ENCODE peak calls at places on chromosome 6, in four cellular contexts. S, I, W and K are unnamed samples.

GRCh38 chr6:160239929-160240690 is 18.5 kb downstream of the SLC22A2 start:
- DNase-seq in S (no peak), W (no peak), I (no peak), K (no peak)

GRCh38 chr6:47242483-47243386 is 67.0 kb downstream of the TNFRSF21 start:
- DNase-seq in W (no peak), S (peak; percentile 98), I (peak; percentile 82), K (peak; percentile 72)

GRCh38 chr6:117231466-117231865 is 33.9 kb upstream of the VGLL2 start:
- DNase-seq in S (no peak), W (no peak), I (no peak), K (no peak)

GRCh38 chr6:139556532-139556931 is 182.1 kb upstream of the CITED2 start:
- DNase-seq in W (no peak), I (no peak), S (no peak), K (no peak)

GRCh38 chr6:16129623-16130243 is 847 bp downstream of the MYLIP start:
- DNase-seq in I (no peak), S (peak; percentile 41), W (no peak), K (no peak)

GRCh38 chr6:120378582-120379220 is 955.6 kb downstream of the TBC1D32 start:
- DNase-seq in W (peak; percentile 72), S (peak; percentile 16), I (peak; percentile 42), K (no peak)

GRCh38 chr6:165986647-165987482 is 180.8 kb downstream of the TBXT start:
- DNase-seq in S (no peak), I (peak; percentile 65), W (no peak), K (no peak)

GRCh38 chr6:83853178-83853967 is at the start of gene RIPPLY2:
- DNase-seq in I (peak; percentile 33), S (no peak), W (no peak), K (no peak)

GRCh38 chr6:11938285-11938890 is 73.7 kb upstream of the HIVEP1 start:
- DNase-seq in W (no peak), S (peak; percentile 99), I (no peak), K (no peak)

GRCh38 chr6:105097288-105097687 is 82.5 kb downstream of the POPDC3 start:
- DNase-seq in I (no peak), W (no peak), S (no peak), K (no peak)

GRCh38 chr6:167993169-167993568 is 4.3 kb upstream of the KIF25 start:
- DNase-seq in S (no peak), W (no peak), I (no peak), K (no peak)

GRCh38 chr6:127879685-127880084 is 21.2 kb downstream of the THEMIS start:
- DNase-seq in I (no peak), S (no peak), W (no peak), K (no peak)

GRCh38 chr6:125251516-125252229 is 50.1 kb downstream of the HDDC2 start:
- DNase-seq in W (no peak), I (no peak), S (no peak), K (no peak)

GRCh38 chr6:44180406-44180805 is 21.8 kb downstream of the CAPN11 start:
- DNase-seq in W (no peak), S (no peak), I (no peak), K (no peak)

GRCh38 chr6:16572943-16573342 is 188.3 kb downstream of the ATXN1 start:
- DNase-seq in W (no peak), I (no peak), S (no peak), K (no peak)

GRCh38 chr6:158010591-158011477 is 29.2 kb downstream of the SYNJ2 start:
- DNase-seq in I (no peak), S (no peak), W (peak; percentile 45), K (no peak)

GRCh38 chr6:13741358-13741757 is 29.7 kb upstream of the RANBP9 start:
- DNase-seq in W (no peak), S (no peak), I (no peak), K (no peak)

GRCh38 chr6:1110935-1111334 is 201.0 kb upstream of the FOXQ1 start:
- DNase-seq in S (no peak), I (peak; percentile 29), W (no peak), K (no peak)
- TF ChIP-seq CHD2 in S (no peak), I (no peak), W (no peak), K (no peak)

DNA sequence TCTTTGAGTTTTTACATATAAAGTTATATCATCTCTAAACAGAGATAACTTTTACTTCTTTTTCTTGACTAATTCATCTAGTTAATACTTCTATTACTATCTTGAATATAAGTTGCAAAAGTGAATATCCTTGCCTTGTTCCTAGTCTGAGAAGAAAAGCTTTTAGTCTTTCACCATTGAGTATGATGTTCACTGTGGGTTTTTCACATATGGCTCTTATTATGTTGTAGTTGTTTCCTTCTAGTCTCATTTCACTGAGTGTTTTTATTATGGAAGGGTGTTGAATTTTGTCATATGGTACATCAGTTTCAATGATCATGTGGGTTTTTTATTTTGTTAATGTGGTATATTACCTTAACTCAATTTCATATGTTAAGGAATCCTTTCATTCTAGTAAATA is 488.3 kb downstream of the COL12A1 start:
- DNase-seq in S (no peak), I (no peak), W (no peak), K (no peak)
- TF ChIP-seq POLR2AphosphoS2 in S (no peak), I (no peak), W (no peak), K (no peak)

DNA sequence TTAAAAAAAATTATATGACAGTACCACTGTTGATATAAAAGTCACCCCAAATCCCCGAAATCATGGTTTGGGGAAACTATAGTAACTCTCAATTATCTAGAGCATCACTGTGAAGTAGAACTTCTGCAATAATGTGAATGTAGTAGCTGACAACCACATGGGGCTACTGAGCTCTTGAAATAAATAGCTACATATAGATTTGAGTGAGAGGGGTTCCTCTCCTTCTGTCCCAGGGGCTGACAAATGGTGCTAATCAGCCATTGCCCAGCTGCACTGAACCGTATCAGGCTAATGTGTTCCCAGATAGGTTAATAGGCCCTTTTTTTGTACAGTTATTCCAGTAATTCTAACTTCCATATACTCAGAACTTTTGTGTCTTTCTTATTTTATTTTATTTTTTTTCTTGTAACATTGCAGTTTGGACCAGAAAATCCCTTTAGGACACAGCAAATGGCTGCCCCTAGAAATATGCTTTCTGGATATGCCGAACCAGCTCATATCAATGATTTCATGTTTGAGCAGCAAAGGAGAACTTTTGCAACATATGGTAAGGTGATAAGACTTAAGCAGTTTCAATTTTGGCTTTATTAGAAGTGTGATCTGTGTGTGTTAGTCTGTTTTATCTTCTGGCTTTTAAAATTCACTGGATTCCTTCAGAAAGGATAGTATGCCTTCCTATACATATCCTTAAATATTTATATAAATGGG is 21.1 kb downstream of the CDC40 start:
- DNase-seq in I (no peak), W (no peak), S (peak; percentile 26), K (no peak)
- TF ChIP-seq CHD2 in I (no peak), W (no peak), S (no peak), K (no peak)

DNA sequence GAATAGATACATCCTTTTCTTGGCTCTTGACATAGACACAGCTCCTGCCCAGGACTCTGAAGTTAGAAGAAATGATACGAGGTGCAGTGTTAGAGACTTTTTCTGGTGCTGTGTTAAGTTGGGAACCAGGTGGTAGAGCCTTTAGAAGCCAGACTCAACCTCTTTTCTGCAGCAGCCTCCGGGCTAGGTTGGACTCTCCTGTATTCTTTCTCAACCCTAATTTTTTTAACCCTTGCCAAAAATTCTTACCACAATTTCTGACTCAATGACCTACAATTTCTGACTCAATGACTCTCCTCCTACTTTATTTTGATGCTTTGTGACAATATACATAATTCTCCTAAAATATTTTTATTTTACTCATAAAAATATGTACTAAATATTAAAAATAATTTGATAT is 127.4 kb upstream of the PRL start:
- DNase-seq in S (no peak), W (no peak), I (no peak), K (no peak)
- TF ChIP-seq POLR2AphosphoS2 in S (no peak), W (no peak), I (no peak), K (no peak)